ENCODE peak calls at places on chromosomes 3 and 15, in eight cellular contexts. One of them, this sample, is unnamed.

GRCh38 chr3:172461530-172462138 is 13.4 kb upstream of the GHSR start:
- DNase-seq in NCI-H1048: no peak
- DNase-seq in mesendoderm: peak; percentile 48
- DNase-seq in NCI-H69: peak; percentile 62
- DNase-seq in cardiac muscle cell: peak; percentile 37
- DNase-seq in AG08395: peak; percentile 63
- DNase-seq in activated T-cell treated with anti-CD3 and anti-CD28 coated beads for 4 hours: no peak
- DNase-seq in GM10248: peak; percentile 67
- DNase-seq in this sample: no peak

GRCh38 chr3:28651159-28651558 is 302.5 kb upstream of the AZI2 start:
- DNase-seq in NCI-H1048: no peak
- DNase-seq in mesendoderm: no peak
- DNase-seq in NCI-H69: no peak
- DNase-seq in cardiac muscle cell: no peak
- DNase-seq in AG08395: no peak
- DNase-seq in activated T-cell treated with anti-CD3 and anti-CD28 coated beads for 4 hours: no peak
- DNase-seq in GM10248: no peak
- DNase-seq in this sample: no peak

GRCh38 chr3:48601622-48601994 is 6.5 kb upstream of the COL7A1 start:
- DNase-seq in NCI-H1048: no peak
- DNase-seq in mesendoderm: no peak
- DNase-seq in NCI-H69: no peak
- DNase-seq in cardiac muscle cell: no peak
- DNase-seq in AG08395: no peak
- DNase-seq in activated T-cell treated with anti-CD3 and anti-CD28 coated beads for 4 hours: no peak
- DNase-seq in GM10248: no peak
- DNase-seq in this sample: no peak

GRCh38 chr15:51425517-51426033 is 84.1 kb downstream of the GLDN start:
- DNase-seq in NCI-H1048: no peak
- DNase-seq in mesendoderm: no peak
- DNase-seq in NCI-H69: peak; percentile 41
- DNase-seq in cardiac muscle cell: no peak
- DNase-seq in AG08395: no peak
- DNase-seq in activated T-cell treated with anti-CD3 and anti-CD28 coated beads for 4 hours: no peak
- DNase-seq in GM10248: no peak
- DNase-seq in this sample: no peak

GRCh38 chr3:139202226-139202958 is 141.4 kb upstream of the MRPS22 start:
- DNase-seq in NCI-H1048: no peak
- DNase-seq in mesendoderm: peak; percentile 88
- DNase-seq in NCI-H69: peak; percentile 1
- DNase-seq in cardiac muscle cell: peak; percentile 78
- DNase-seq in AG08395: no peak
- DNase-seq in activated T-cell treated with anti-CD3 and anti-CD28 coated beads for 4 hours: no peak
- DNase-seq in GM10248: no peak
- DNase-seq in this sample: no peak

GRCh38 chr15:41856262-41856661 is 17.6 kb downstream of the PLA2G4B start:
- DNase-seq in NCI-H1048: no peak
- DNase-seq in mesendoderm: no peak
- DNase-seq in NCI-H69: no peak
- DNase-seq in cardiac muscle cell: no peak
- DNase-seq in AG08395: no peak
- DNase-seq in activated T-cell treated with anti-CD3 and anti-CD28 coated beads for 4 hours: no peak
- DNase-seq in GM10248: no peak
- DNase-seq in this sample: no peak

GRCh38 chr3:185439745-185440466 is 58.9 kb downstream of the TMEM41A start:
- DNase-seq in NCI-H1048: no peak
- DNase-seq in mesendoderm: no peak
- DNase-seq in NCI-H69: peak; percentile 87
- DNase-seq in cardiac muscle cell: no peak
- DNase-seq in AG08395: no peak
- DNase-seq in activated T-cell treated with anti-CD3 and anti-CD28 coated beads for 4 hours: no peak
- DNase-seq in GM10248: no peak
- DNase-seq in this sample: no peak

GRCh38 chr3:25420885-25421284 is 7.2 kb upstream of the RARB start:
- DNase-seq in NCI-H1048: no peak
- DNase-seq in mesendoderm: no peak
- DNase-seq in NCI-H69: peak; percentile 33
- DNase-seq in cardiac muscle cell: no peak
- DNase-seq in AG08395: no peak
- DNase-seq in activated T-cell treated with anti-CD3 and anti-CD28 coated beads for 4 hours: no peak
- DNase-seq in GM10248: no peak
- DNase-seq in this sample: no peak

GRCh38 chr15:80607288-80607980 is 87.7 kb upstream of the ABHD17C start:
- DNase-seq in NCI-H1048: no peak
- DNase-seq in mesendoderm: no peak
- DNase-seq in NCI-H69: no peak
- DNase-seq in cardiac muscle cell: no peak
- DNase-seq in AG08395: no peak
- DNase-seq in activated T-cell treated with anti-CD3 and anti-CD28 coated beads for 4 hours: no peak
- DNase-seq in GM10248: no peak
- DNase-seq in this sample: no peak

GRCh38 chr3:11238057-11238456 is 34.1 kb upstream of the ATG7 start:
- DNase-seq in NCI-H1048: no peak
- DNase-seq in mesendoderm: no peak
- DNase-seq in NCI-H69: no peak
- DNase-seq in cardiac muscle cell: no peak
- DNase-seq in AG08395: peak; percentile 69
- DNase-seq in activated T-cell treated with anti-CD3 and anti-CD28 coated beads for 4 hours: no peak
- DNase-seq in GM10248: no peak
- DNase-seq in this sample: no peak

GRCh38 chr3:159273608-159274007 is 471.8 kb downstream of the MFSD1 start:
- DNase-seq in NCI-H1048: no peak
- DNase-seq in mesendoderm: peak; percentile 72
- DNase-seq in NCI-H69: no peak
- DNase-seq in cardiac muscle cell: peak; percentile 87
- DNase-seq in AG08395: peak; percentile 41
- DNase-seq in activated T-cell treated with anti-CD3 and anti-CD28 coated beads for 4 hours: no peak
- DNase-seq in GM10248: no peak
- DNase-seq in this sample: no peak

GRCh38 chr15:51536965-51537574 is 85.5 kb downstream of the DMXL2 start:
- DNase-seq in NCI-H1048: no peak
- DNase-seq in mesendoderm: peak; percentile 10
- DNase-seq in NCI-H69: peak; percentile 37
- DNase-seq in cardiac muscle cell: peak; percentile 17
- DNase-seq in AG08395: peak; percentile 42
- DNase-seq in activated T-cell treated with anti-CD3 and anti-CD28 coated beads for 4 hours: no peak
- DNase-seq in GM10248: peak; percentile 10
- DNase-seq in this sample: no peak